ENCODE peak calls at places on chromosomes 1 and 21, in seven cellular contexts. F, L, S, W, R, G and V are unnamed samples.

GRCh38 chr1:10559386-10559785 is 84.6 kb downstream of the PEX14 start:
- DNase-seq in W (no peak), G (no peak), R (no peak), S (no peak), L (no peak), F (no peak), V (no peak)

GRCh38 chr1:230210326-230210978 is 143.4 kb downstream of the GALNT2 start:
- DNase-seq in G (no peak), W (peak; percentile 90), F (no peak), S (no peak), R (no peak), L (no peak), V (no peak)

GRCh38 chr1:61083014-61083798 is 845 bp downstream of the NFIA start:
- DNase-seq in W (no peak), S (peak; percentile 70), L (no peak), F (peak; percentile 44), G (no peak), R (no peak), V (peak; percentile 31)

GRCh38 chr21:41506526-41507520 is 1.1 kb downstream of the TMPRSS2 start:
- DNase-seq in G (no peak), R (no peak), W (no peak), L (no peak), S (no peak), F (no peak), V (no peak)

GRCh38 chr1:205950280-205950679 is 7.0 kb upstream of the SLC26A9 start:
- DNase-seq in L (peak; percentile 82), R (no peak), S (peak; percentile 92), G (no peak), W (peak; percentile 25), F (peak; percentile 38), V (peak; percentile 96)

GRCh38 chr21:45281411-45282282 is 6.0 kb downstream of the POFUT2 start:
- DNase-seq in S (peak; percentile 59), G (no peak), W (no peak), F (no peak), L (peak; percentile 65), R (no peak), V (no peak)

GRCh38 chr1:159261726-159262494 is 40.2 kb upstream of the FCER1A start:
- DNase-seq in F (no peak), L (no peak), R (no peak), W (no peak), G (no peak), S (no peak), V (no peak)

GRCh38 chr1:208052135-208052534 is 141.2 kb upstream of the CD34 start:
- DNase-seq in L (peak; percentile 21), S (no peak), G (no peak), W (no peak), R (no peak), F (no peak), V (no peak)

GRCh38 chr1:179091691-179092165 is 9.9 kb downstream of the TOR3A start:
- DNase-seq in S (peak; percentile 93), G (no peak), L (peak; percentile 88), R (no peak), F (peak; percentile 27), W (peak; percentile 94), V (peak; percentile 96)

GRCh38 chr21:14482165-14482564 is 64.0 kb downstream of the SAMSN1 start:
- DNase-seq in R (no peak), L (no peak), W (no peak), G (no peak), F (no peak), S (no peak), V (no peak)

GRCh38 chr1:202276920-202277319 is 64.8 kb downstream of the UBE2T start:
- DNase-seq in G (no peak), F (no peak), L (peak; percentile 11), R (no peak), S (no peak), W (no peak), V (no peak)

GRCh38 chr1:230827081-230827681 is 41.1 kb downstream of the C1orf198 start:
- DNase-seq in L (peak; percentile 87), F (no peak), R (no peak), G (no peak), S (no peak), W (peak; percentile 49), V (peak; percentile 26)

GRCh38 chr1:9075023-9075422 is 5.6 kb upstream of the SLC2A5 start:
- DNase-seq in S (no peak), R (no peak), L (no peak), G (no peak), W (no peak), F (no peak), V (no peak)

GRCh38 chr1:32659581-32659980 is 8.6 kb downstream of the RBBP4 start:
- DNase-seq in L (no peak), W (no peak), G (no peak), R (no peak), F (no peak), S (no peak), V (no peak)

GRCh38 chr1:93442276-93442675 is 5.6 kb upstream of the FNBP1L start:
- DNase-seq in S (no peak), R (no peak), G (peak; percentile 52), W (no peak), F (no peak), L (no peak), V (peak; percentile 76)